ENCODE peak calls at places on chromosomes 7 and 10, in nine cellular contexts. W is stimulated activated CD4-positive, alpha-beta T cell treated with anti-CD3 and anti-CD28 coated beads, Interleukin-2, amount 100 ng/mL, for 24 hours; Z is brain microvascular endothelial cell; G is frontal cortex; C is mesothelial cell of epicardium; Q is astrocyte; N is activated naive CD4-positive, alpha-beta T cell treated with Interleukin-2 at 50 U/mL for 16 hours; X is activated CD4-positive, alpha-beta T cell treated with anti-CD3 and anti-CD28 coated beads for 36 hours; H is NCI-H460. J is an unnamed sample.

GRCh38 chr7:69800495-69800894 is 202.2 kb downstream of the AUTS2 start:
- DNase-seq in W (no peak), Z (no peak), G (no peak), C (no peak), Q (peak), N (no peak), X (no peak), H (peak), J (no peak)

GRCh38 chr7:29808075-29808786 is 1.9 kb downstream of the WIPF3 start:
- DNase-seq in W (no peak), Z (no peak), G (no peak), C (no peak), Q (peak), N (no peak), X (no peak), H (no peak), J (no peak)

GRCh38 chr7:157309990-157310668 is 26.7 kb upstream of the DNAJB6 start:
- DNase-seq in W (no peak), Z (peak), G (peak), C (no peak), Q (peak), N (no peak), X (no peak), H (no peak), J (peak)

GRCh38 chr10:25725917-25726716 is 207.9 kb upstream of the MYO3A start:
- DNase-seq in W (no peak), Z (peak), G (no peak), C (no peak), Q (peak), N (no peak), X (peak), H (peak), J (peak)

GRCh38 chr7:50305697-50306300 is 1.3 kb downstream of the IKZF1 start:
- DNase-seq in W (no peak), Z (no peak), G (no peak), C (no peak), Q (no peak), N (no peak), X (peak), H (no peak), J (no peak)

GRCh38 chr7:151455690-151456089 is 15.7 kb upstream of the CRYGN start:
- DNase-seq in W (no peak), Z (no peak), G (no peak), C (peak), Q (no peak), N (no peak), X (no peak), H (no peak), J (no peak)

GRCh38 chr7:28316489-28316888 is 95.8 kb upstream of the CREB5 start:
- DNase-seq in W (no peak), Z (no peak), G (no peak), C (no peak), Q (peak), N (no peak), X (no peak), H (no peak), J (peak)

GRCh38 chr7:21653623-21654022 is 110.8 kb downstream of the DNAH11 start:
- DNase-seq in W (no peak), Z (no peak), G (no peak), C (no peak), Q (no peak), N (no peak), X (no peak), H (no peak), J (no peak)

GRCh38 chr10:8688881-8689280 is 634.4 kb downstream of the GATA3 start:
- DNase-seq in W (no peak), Z (no peak), G (no peak), C (no peak), Q (no peak), N (no peak), X (no peak), H (no peak), J (no peak)

J was measured in IMR-90.